ENCODE peak calls at places on chromosomes 1 and 21, in nine cellular contexts. One of them, this sample, is unnamed. For H3K4me1, the result is how much of the 10 kb centered on the place peaks cover.

GRCh38 chr1:79117376-79117775 is 110.8 kb upstream of the ADGRL4 start:
- DNase-seq in HCT116: no peak
- DNase-seq in uterus: no peak
- DNase-seq in PC-3: no peak
- DNase-seq in heart left ventricle: no peak
- DNase-seq in adrenal gland: no peak
- DNase-seq in CD8-positive, alpha-beta T cell: no peak
- DNase-seq in ovary: no peak
- DNase-seq in testis: no peak
- DNase-seq in this sample: no peak

GRCh38 chr1:205543351-205544305 is 39.2 kb downstream of the CDK18 start:
- DNase-seq in HCT116: no peak
- DNase-seq in uterus: peak
- DNase-seq in PC-3: peak
- DNase-seq in heart left ventricle: peak
- DNase-seq in adrenal gland: peak
- DNase-seq in CD8-positive, alpha-beta T cell: no peak
- DNase-seq in ovary: peak
- DNase-seq in testis: peak
- DNase-seq in this sample: peak

GRCh38 chr1:118142546-118142945 is 42.5 kb downstream of the SPAG17 start:
- DNase-seq in HCT116: no peak
- DNase-seq in uterus: no peak
- DNase-seq in PC-3: no peak
- DNase-seq in heart left ventricle: no peak
- DNase-seq in adrenal gland: no peak
- DNase-seq in CD8-positive, alpha-beta T cell: no peak
- DNase-seq in ovary: no peak
- DNase-seq in testis: no peak
- DNase-seq in this sample: no peak

GRCh38 chr1:67558449-67559193 is 126.4 kb upstream of the GADD45A start:
- DNase-seq in HCT116: no peak
- DNase-seq in uterus: no peak
- DNase-seq in PC-3: no peak
- DNase-seq in heart left ventricle: no peak
- DNase-seq in adrenal gland: no peak
- DNase-seq in CD8-positive, alpha-beta T cell: no peak
- DNase-seq in ovary: no peak
- DNase-seq in testis: no peak
- DNase-seq in this sample: no peak

GRCh38 chr1:174005032-174005431 is 17.1 kb downstream of the RC3H1 start:
- DNase-seq in HCT116: no peak
- DNase-seq in uterus: no peak
- DNase-seq in PC-3: no peak
- DNase-seq in heart left ventricle: no peak
- DNase-seq in adrenal gland: no peak
- DNase-seq in CD8-positive, alpha-beta T cell: no peak
- DNase-seq in ovary: no peak
- DNase-seq in testis: no peak
- DNase-seq in this sample: no peak

GRCh38 chr1:172585348-172585747 is 52.4 kb downstream of the SUCO start:
- DNase-seq in HCT116: no peak
- DNase-seq in uterus: no peak
- DNase-seq in PC-3: peak
- DNase-seq in heart left ventricle: no peak
- DNase-seq in adrenal gland: no peak
- DNase-seq in CD8-positive, alpha-beta T cell: no peak
- DNase-seq in ovary: no peak
- DNase-seq in testis: no peak
- DNase-seq in this sample: no peak

GRCh38 chr21:45234906-45235305 is 52.8 kb downstream of the POFUT2 start:
- DNase-seq in HCT116: no peak
- DNase-seq in uterus: no peak
- DNase-seq in PC-3: no peak
- DNase-seq in heart left ventricle: no peak
- DNase-seq in adrenal gland: no peak
- DNase-seq in CD8-positive, alpha-beta T cell: no peak
- DNase-seq in ovary: no peak
- DNase-seq in testis: no peak
- DNase-seq in this sample: no peak

GRCh38 chr21:19123525-19123924 is 719.9 kb upstream of the TMPRSS15 start:
- DNase-seq in HCT116: no peak
- DNase-seq in uterus: no peak
- DNase-seq in PC-3: no peak
- DNase-seq in heart left ventricle: no peak
- DNase-seq in adrenal gland: no peak
- DNase-seq in CD8-positive, alpha-beta T cell: no peak
- DNase-seq in ovary: no peak
- DNase-seq in testis: no peak
- DNase-seq in this sample: no peak

GRCh38 chr1:108817016-108817415 is 39.9 kb downstream of the AKNAD1 start:
- DNase-seq in HCT116: no peak
- DNase-seq in uterus: peak
- DNase-seq in PC-3: no peak
- DNase-seq in heart left ventricle: peak
- DNase-seq in adrenal gland: no peak
- DNase-seq in CD8-positive, alpha-beta T cell: no peak
- DNase-seq in ovary: peak
- DNase-seq in testis: peak
- DNase-seq in this sample: no peak

GRCh38 chr1:28458237-28459228 is 47.3 kb upstream of the RCC1 start:
- DNase-seq in HCT116: no peak
- DNase-seq in uterus: no peak
- DNase-seq in PC-3: no peak
- DNase-seq in heart left ventricle: no peak
- DNase-seq in adrenal gland: no peak
- DNase-seq in CD8-positive, alpha-beta T cell: no peak
- DNase-seq in ovary: no peak
- DNase-seq in testis: no peak
- DNase-seq in this sample: no peak

GRCh38 chr1:24427469-24427862 is 11.9 kb downstream of the NIPAL3 start:
- DNase-seq in HCT116: no peak
- DNase-seq in uterus: no peak
- DNase-seq in PC-3: no peak
- DNase-seq in heart left ventricle: no peak
- DNase-seq in adrenal gland: no peak
- DNase-seq in CD8-positive, alpha-beta T cell: no peak
- DNase-seq in ovary: no peak
- DNase-seq in testis: no peak
- DNase-seq in this sample: no peak

GRCh38 chr1:167173516-167174184 is 47.0 kb upstream of the POU2F1 start:
- DNase-seq in HCT116: peak
- DNase-seq in uterus: no peak
- DNase-seq in PC-3: peak
- DNase-seq in heart left ventricle: no peak
- DNase-seq in adrenal gland: no peak
- DNase-seq in CD8-positive, alpha-beta T cell: no peak
- DNase-seq in ovary: no peak
- DNase-seq in testis: no peak
- DNase-seq in this sample: no peak

GRCh38 chr1:99441234-99442095 is 177.2 kb downstream of the PLPPR4 start:
- DNase-seq in HCT116: no peak
- DNase-seq in uterus: no peak
- DNase-seq in PC-3: peak
- DNase-seq in heart left ventricle: no peak
- DNase-seq in adrenal gland: no peak
- DNase-seq in CD8-positive, alpha-beta T cell: no peak
- DNase-seq in ovary: no peak
- DNase-seq in testis: no peak
- DNase-seq in this sample: no peak

GRCh38 chr1:191869790-191870312 is 288.4 kb upstream of the RGS18 start:
- DNase-seq in HCT116: no peak
- DNase-seq in uterus: no peak
- DNase-seq in PC-3: no peak
- DNase-seq in heart left ventricle: no peak
- DNase-seq in adrenal gland: no peak
- DNase-seq in CD8-positive, alpha-beta T cell: no peak
- DNase-seq in ovary: no peak
- DNase-seq in testis: no peak
- DNase-seq in this sample: no peak

GRCh38 chr1:191866155-191866554 is 292.1 kb upstream of the RGS18 start:
- DNase-seq in HCT116: no peak
- DNase-seq in uterus: no peak
- DNase-seq in PC-3: no peak
- DNase-seq in heart left ventricle: no peak
- DNase-seq in adrenal gland: no peak
- DNase-seq in CD8-positive, alpha-beta T cell: no peak
- DNase-seq in ovary: no peak
- DNase-seq in testis: no peak
- DNase-seq in this sample: no peak

GRCh38 chr1:191870490-191870889 is 287.8 kb upstream of the RGS18 start:
- DNase-seq in HCT116: no peak
- DNase-seq in uterus: no peak
- DNase-seq in PC-3: no peak
- DNase-seq in heart left ventricle: no peak
- DNase-seq in adrenal gland: no peak
- DNase-seq in CD8-positive, alpha-beta T cell: no peak
- DNase-seq in ovary: no peak
- DNase-seq in testis: no peak
- DNase-seq in this sample: no peak

DNA sequence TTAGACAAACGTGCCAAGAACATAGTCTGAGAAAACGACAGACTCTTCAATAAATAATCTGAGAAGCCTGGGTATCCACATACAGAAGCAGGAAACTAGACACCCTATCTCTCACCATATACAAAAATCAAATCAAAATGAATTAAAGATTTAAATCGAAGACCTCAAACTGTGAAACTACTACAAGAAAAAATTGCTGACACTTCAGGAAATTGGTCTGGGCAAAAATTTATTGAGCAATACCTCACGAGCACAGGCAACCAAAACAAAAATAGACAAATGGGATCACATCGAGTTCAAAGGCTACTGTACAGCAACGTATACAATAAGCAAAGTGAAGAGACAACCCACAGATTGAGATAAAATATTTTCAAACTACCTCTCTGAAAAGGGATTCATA is 292.8 kb upstream of the RGS18 start:
- DNase-seq in HCT116: no peak
- DNase-seq in uterus: no peak
- DNase-seq in PC-3: no peak
- DNase-seq in heart left ventricle: no peak
- DNase-seq in adrenal gland: no peak
- DNase-seq in CD8-positive, alpha-beta T cell: no peak
- DNase-seq in ovary: no peak
- DNase-seq in testis: no peak
- DNase-seq in this sample: no peak
- TF ChIP-seq CTCF in HCT116: no peak
- TF ChIP-seq CTCF in uterus: no peak
- TF ChIP-seq CTCF in PC-3: no peak
- TF ChIP-seq CTCF in heart left ventricle: no peak
- TF ChIP-seq CTCF in adrenal gland: no peak
- TF ChIP-seq CTCF in CD8-positive, alpha-beta T cell: no peak
- TF ChIP-seq CTCF in ovary: no peak
- TF ChIP-seq CTCF in testis: no peak
- TF ChIP-seq CTCF in this sample: no peak

DNA sequence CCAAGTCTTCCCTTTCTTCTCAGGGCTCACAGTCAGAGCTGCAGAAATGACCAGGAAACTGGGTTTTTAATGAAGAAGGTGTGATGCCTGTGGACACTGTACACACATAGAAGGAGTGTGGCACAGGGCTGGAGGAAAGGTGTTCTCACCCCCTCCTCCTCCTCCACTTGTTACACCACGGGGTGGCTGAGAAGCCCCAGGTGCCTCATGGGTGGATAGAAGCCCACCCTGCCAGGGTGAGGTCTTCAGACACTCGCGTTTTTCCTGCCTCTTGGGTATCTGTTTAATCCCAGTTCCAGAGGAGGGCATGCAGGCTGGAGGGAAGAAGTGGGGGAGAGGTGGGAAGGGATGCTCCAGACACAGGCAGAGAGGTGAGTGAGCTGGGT is 9.7 kb upstream of the LAD1 start:
- DNase-seq in HCT116: no peak
- DNase-seq in uterus: no peak
- DNase-seq in PC-3: no peak
- DNase-seq in heart left ventricle: no peak
- DNase-seq in adrenal gland: no peak
- DNase-seq in CD8-positive, alpha-beta T cell: no peak
- DNase-seq in ovary: no peak
- DNase-seq in testis: no peak
- DNase-seq in this sample: no peak
- H3K4me1 ChIP-seq in HCT116: under half
- H3K4me1 ChIP-seq in uterus: under half
- H3K4me1 ChIP-seq in PC-3: under half
- H3K4me1 ChIP-seq in heart left ventricle: under half
- H3K4me1 ChIP-seq in adrenal gland: under half
- H3K4me1 ChIP-seq in CD8-positive, alpha-beta T cell: under half
- H3K4me1 ChIP-seq in ovary: under half
- H3K4me1 ChIP-seq in testis: under half
- H3K4me1 ChIP-seq in this sample: under half

GRCh38 chr1:26408604-26409003 is 2.0 kb upstream of the LIN28A start:
- DNase-seq in HCT116: no peak
- DNase-seq in uterus: peak
- DNase-seq in PC-3: peak
- DNase-seq in heart left ventricle: peak
- DNase-seq in adrenal gland: peak
- DNase-seq in CD8-positive, alpha-beta T cell: peak
- DNase-seq in ovary: peak
- DNase-seq in testis: peak
- DNase-seq in this sample: peak
- H3K4me3 ChIP-seq in HCT116: no peak
- H3K4me3 ChIP-seq in uterus: no peak
- H3K4me3 ChIP-seq in PC-3: no peak
- H3K4me3 ChIP-seq in heart left ventricle: no peak
- H3K4me3 ChIP-seq in adrenal gland: no peak
- H3K4me3 ChIP-seq in CD8-positive, alpha-beta T cell: no peak
- H3K4me3 ChIP-seq in ovary: no peak
- H3K4me3 ChIP-seq in testis: no peak
- H3K4me3 ChIP-seq in this sample: no peak

GRCh38 chr1:54376085-54377039 is 29.8 kb downstream of the SSBP3 start:
- DNase-seq in HCT116: peak
- DNase-seq in uterus: no peak
- DNase-seq in PC-3: peak
- DNase-seq in heart left ventricle: no peak
- DNase-seq in adrenal gland: peak
- DNase-seq in CD8-positive, alpha-beta T cell: no peak
- DNase-seq in ovary: no peak
- DNase-seq in testis: no peak
- DNase-seq in this sample: no peak

GRCh38 chr1:54372978-54373377 is 33.2 kb downstream of the SSBP3 start:
- DNase-seq in HCT116: no peak
- DNase-seq in uterus: no peak
- DNase-seq in PC-3: no peak
- DNase-seq in heart left ventricle: no peak
- DNase-seq in adrenal gland: no peak
- DNase-seq in CD8-positive, alpha-beta T cell: no peak
- DNase-seq in ovary: no peak
- DNase-seq in testis: no peak
- DNase-seq in this sample: no peak

GRCh38 chr1:54377040-54377691 is 29.0 kb downstream of the SSBP3 start:
- DNase-seq in HCT116: no peak
- DNase-seq in uterus: no peak
- DNase-seq in PC-3: no peak
- DNase-seq in heart left ventricle: peak
- DNase-seq in adrenal gland: peak
- DNase-seq in CD8-positive, alpha-beta T cell: no peak
- DNase-seq in ovary: no peak
- DNase-seq in testis: no peak
- DNase-seq in this sample: no peak

GRCh38 chr1:54374766-54375165 is 31.4 kb downstream of the SSBP3 start:
- DNase-seq in HCT116: no peak
- DNase-seq in uterus: peak
- DNase-seq in PC-3: no peak
- DNase-seq in heart left ventricle: no peak
- DNase-seq in adrenal gland: no peak
- DNase-seq in CD8-positive, alpha-beta T cell: no peak
- DNase-seq in ovary: peak
- DNase-seq in testis: no peak
- DNase-seq in this sample: no peak

GRCh38 chr1:54375331-54376084 is 30.7 kb downstream of the SSBP3 start:
- DNase-seq in HCT116: no peak
- DNase-seq in uterus: no peak
- DNase-seq in PC-3: no peak
- DNase-seq in heart left ventricle: peak
- DNase-seq in adrenal gland: no peak
- DNase-seq in CD8-positive, alpha-beta T cell: no peak
- DNase-seq in ovary: no peak
- DNase-seq in testis: no peak
- DNase-seq in this sample: no peak
- TF ChIP-seq CTCF in HCT116: no peak
- TF ChIP-seq CTCF in uterus: no peak
- TF ChIP-seq CTCF in PC-3: no peak
- TF ChIP-seq CTCF in heart left ventricle: no peak
- TF ChIP-seq CTCF in adrenal gland: peak
- TF ChIP-seq CTCF in CD8-positive, alpha-beta T cell: no peak
- TF ChIP-seq CTCF in ovary: no peak
- TF ChIP-seq CTCF in testis: no peak
- TF ChIP-seq CTCF in this sample: no peak

This sample was measured in pancreas.